ENCODE peak calls at places on chromosomes 3 and 15, in eight cellular contexts. U is MV-4-11, I is foreskin fibroblast, A is endothelial cell of umbilical vein, T is iPS DF 6.9, M is HS-5, D is H1, W is germinal center. C is an unnamed sample.

GRCh38 chr3:194375473-194375872 is 5.9 kb upstream of the LRRC15 start:
- DNase-seq in W (no peak), I (no peak), U (no peak), M (no peak), T (no peak), D (no peak), A (peak; percentile 68), C (peak; percentile 76)

GRCh38 chr3:149765762-149766334 is 13.6 kb upstream of the COMMD2 start:
- DNase-seq in M (no peak), W (no peak), U (peak; percentile 15), A (peak; percentile 59), T (no peak), I (peak; percentile 32), D (no peak), C (peak; percentile 37)

GRCh38 chr3:139811331-139811730 is 123.7 kb upstream of the CLSTN2 start:
- DNase-seq in M (no peak), T (no peak), I (no peak), A (no peak), U (peak; percentile 85), D (no peak), W (no peak), C (no peak)

GRCh38 chr3:175485436-175485835 is 626.3 kb downstream of the NAALADL2 start:
- DNase-seq in I (no peak), D (no peak), A (no peak), M (no peak), W (no peak), T (no peak), U (no peak), C (no peak)

GRCh38 chr3:128878556-128879124 is 780 bp upstream of the ACAD9 start:
- DNase-seq in I (peak; percentile 60), U (peak; percentile 81), A (peak; percentile 74), D (no peak), T (no peak), M (peak; percentile 31), W (peak; percentile 28), C (peak; percentile 30)

GRCh38 chr3:139638518-139638917 is 39.3 kb downstream of the NMNAT3 start:
- DNase-seq in T (no peak), D (no peak), M (no peak), W (no peak), U (no peak), I (no peak), A (no peak), C (no peak)

GRCh38 chr3:27993061-27993460 is 248.4 kb upstream of the CMC1 start:
- DNase-seq in M (no peak), T (no peak), W (no peak), D (no peak), I (no peak), A (no peak), U (no peak), C (no peak)

GRCh38 chr15:65916664-65917406 is 47.5 kb downstream of the RAB11A start:
- DNase-seq in A (peak; percentile 52), I (peak; percentile 52), T (peak; percentile 50), M (no peak), D (peak; percentile 81), U (no peak), W (peak; percentile 76), C (peak; percentile 27)

GRCh38 chr3:195208183-195208582 is 62.8 kb downstream of the XXYLT1 start:
- DNase-seq in M (no peak), U (no peak), A (no peak), D (peak; percentile 30), W (no peak), T (no peak), I (no peak), C (no peak)

GRCh38 chr15:68431792-68432401 is at the start of gene ITGA11:
- DNase-seq in M (no peak), I (no peak), U (no peak), D (peak; percentile 87), W (no peak), T (no peak), A (peak; percentile 60), C (peak; percentile 23)

GRCh38 chr3:127171320-127171719 is 21.6 kb upstream of the PRR23E start:
- DNase-seq in W (no peak), I (no peak), D (no peak), A (no peak), T (no peak), M (no peak), U (no peak), C (no peak)

GRCh38 chr3:151579571-151580270 is 118.9 kb upstream of the IGSF10 start:
- DNase-seq in M (no peak), U (no peak), T (no peak), W (no peak), A (no peak), I (peak; percentile 23), D (no peak), C (no peak)

C was measured in dermis microvascular lymphatic vessel endothelial cell.